ENCODE peak calls at places on chromosomes 13 and 19, in ten cellular contexts. G is AG10803, O is upper lobe of right lung, K is mesothelial cell of epicardium, B is esophagus squamous epithelium, R is endothelial cell, E is GM13977, Y is body of pancreas, Q is fibroblast of pulmonary artery, D is esophagus muscularis mucosa. H is an unnamed sample.
A peak's percentile ranks its signal among the peaks of the same experiment; 100 is the strongest.

GRCh38 chr19:33194884-33195710 is 967 bp downstream of the LRP3 start:
- DNase-seq in R (peak; percentile 41), E (no peak), Y (peak; percentile 37), G (peak; percentile 53), K (no peak), D (no peak), B (no peak), Q (peak; percentile 53), O (peak; percentile 69), H (no peak)

GRCh38 chr13:45928843-45929242 is 77.3 kb upstream of the SIAH3 start:
- DNase-seq in O (no peak), R (no peak), K (no peak), E (no peak), Y (no peak), Q (peak; percentile 14), B (no peak), G (no peak), D (no peak), H (no peak)

GRCh38 chr19:54338521-54338920 is 441 bp downstream of the LILRA4 start:
- DNase-seq in Y (no peak), Q (no peak), K (no peak), D (no peak), B (no peak), R (no peak), G (no peak), E (no peak), O (peak; percentile 51), H (no peak)

GRCh38 chr13:113639661-113640262 is 18.2 kb downstream of the ATP4B start:
- DNase-seq in Y (no peak), Q (no peak), O (peak; percentile 40), G (peak; percentile 28), K (no peak), E (no peak), R (no peak), D (no peak), B (no peak), H (no peak)

GRCh38 chr13:41919741-41920487 is 41.0 kb downstream of the VWA8 start:
- DNase-seq in G (no peak), O (no peak), D (no peak), E (no peak), R (no peak), B (no peak), Q (no peak), K (no peak), Y (no peak), H (no peak)

GRCh38 chr19:3275068-3275582 is 50.7 kb downstream of the CELF5 start:
- DNase-seq in G (no peak), O (no peak), D (no peak), Y (peak; percentile 25), R (peak; percentile 77), K (no peak), Q (no peak), B (no peak), E (peak; percentile 81), H (peak; percentile 78)

GRCh38 chr19:51407631-51408131 is 9.8 kb downstream of the SIGLEC10 start:
- DNase-seq in Y (peak; percentile 21), E (no peak), K (no peak), Q (peak; percentile 39), G (peak; percentile 16), O (no peak), R (no peak), D (no peak), B (no peak), H (peak; percentile 56)

GRCh38 chr19:1474011-1474764 is 4.8 kb downstream of the C19orf25 start:
- DNase-seq in B (no peak), E (peak; percentile 15), R (no peak), O (no peak), D (no peak), K (no peak), G (no peak), Y (no peak), Q (no peak), H (no peak)

GRCh38 chr13:43652751-43653150 is 134.0 kb downstream of the ENOX1 start:
- DNase-seq in B (no peak), G (no peak), E (no peak), Y (no peak), K (no peak), O (no peak), Q (no peak), D (no peak), R (no peak), H (no peak)

GRCh38 chr13:74771964-74772363 is 637.8 kb upstream of the KLF12 start:
- DNase-seq in B (no peak), Y (no peak), O (no peak), E (no peak), R (no peak), D (no peak), K (no peak), G (peak; percentile 89), Q (peak; percentile 78), H (no peak)

GRCh38 chr19:35908977-35909683 is 1.0 kb upstream of the TYROBP start:
- DNase-seq in G (no peak), K (no peak), Q (no peak), D (peak; percentile 94), B (peak; percentile 46), E (peak; percentile 36), R (no peak), Y (no peak), O (peak; percentile 92), H (peak; percentile 67)

GRCh38 chr13:95494082-95494681 is 58.3 kb upstream of the CLDN10 start:
- DNase-seq in O (no peak), Q (peak; percentile 87), B (no peak), G (peak; percentile 63), E (peak; percentile 62), D (no peak), Y (no peak), K (no peak), R (peak; percentile 52), H (peak; percentile 66)

GRCh38 chr13:45191874-45192273 is 9.0 kb downstream of the KCTD4 start:
- DNase-seq in Y (no peak), E (no peak), K (no peak), D (no peak), Q (no peak), O (no peak), R (no peak), G (no peak), B (no peak), H (no peak)

GRCh38 chr19:12035220-12036172 is at the start of gene ZNF433:
- DNase-seq in O (peak; percentile 98), G (peak; percentile 79), K (peak; percentile 90), D (peak; percentile 98), R (peak; percentile 3), Y (peak; percentile 99), B (no peak), Q (peak; percentile 82), E (peak; percentile 95), H (peak; percentile 93)
- TF ChIP-seq CTCF in O (no peak), G (peak; percentile 6), K (no peak), D (peak; percentile 10), R (no peak), Y (no peak), B (no peak), Q (no peak), E (peak; percentile 9), H (no peak)

DNA sequence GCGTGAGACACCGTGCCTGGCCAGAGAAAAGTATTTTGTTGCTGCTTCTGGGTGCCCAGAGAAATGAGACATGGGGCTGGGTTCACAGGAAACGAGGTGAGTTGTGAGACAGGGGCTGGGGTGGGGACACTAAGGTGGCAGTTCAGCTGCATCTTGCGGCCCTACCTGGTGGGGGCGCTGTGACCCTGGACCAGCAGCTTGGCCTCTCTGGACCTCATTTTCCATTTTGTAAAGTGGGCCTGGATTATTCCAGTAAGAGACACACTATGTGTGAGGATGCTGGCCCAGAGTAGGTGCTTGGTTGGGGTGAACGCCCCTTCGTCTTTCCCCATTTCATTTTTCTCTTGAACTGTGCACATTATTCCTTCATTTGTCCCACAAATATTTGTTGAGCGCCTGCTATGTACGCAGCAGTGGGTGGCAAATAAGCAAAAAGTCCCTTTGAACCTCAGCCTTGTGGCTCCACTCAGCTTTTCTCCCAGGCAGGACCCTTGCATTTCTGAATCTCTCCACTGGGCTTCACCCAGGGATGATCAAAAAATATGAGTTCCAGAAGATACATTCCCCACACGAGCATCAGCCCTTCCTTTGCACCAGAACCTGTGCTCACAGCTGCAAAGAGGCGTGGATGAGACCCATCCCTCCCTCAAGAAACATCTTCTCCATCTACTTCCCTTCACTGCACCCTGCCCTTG is 26.6 kb upstream of the OR10H1 start:
- DNase-seq in E (no peak), R (no peak), Y (no peak), B (no peak), D (no peak), Q (no peak), K (no peak), O (no peak), G (no peak), H (no peak)
- TF ChIP-seq CTCF in E (peak; percentile 25), R (no peak), Y (no peak), B (no peak), D (no peak), Q (no peak), K (peak; percentile 36), O (peak; percentile 16), G (no peak), H (no peak)

GRCh38 chr13:107681611-107682010 is 533.7 kb downstream of the LIG4 start:
- DNase-seq in E (no peak), Q (no peak), R (no peak), Y (no peak), K (no peak), O (no peak), G (no peak), D (no peak), B (no peak), H (no peak)

GRCh38 chr13:107675847-107676550 is 539.3 kb downstream of the LIG4 start:
- DNase-seq in Y (no peak), K (no peak), D (no peak), E (no peak), O (no peak), Q (no peak), G (no peak), B (no peak), R (no peak), H (no peak)

GRCh38 chr13:107680115-107680514 is 535.2 kb downstream of the LIG4 start:
- DNase-seq in Y (no peak), Q (no peak), G (no peak), B (no peak), D (no peak), K (no peak), O (no peak), E (no peak), R (no peak), H (no peak)

DNA sequence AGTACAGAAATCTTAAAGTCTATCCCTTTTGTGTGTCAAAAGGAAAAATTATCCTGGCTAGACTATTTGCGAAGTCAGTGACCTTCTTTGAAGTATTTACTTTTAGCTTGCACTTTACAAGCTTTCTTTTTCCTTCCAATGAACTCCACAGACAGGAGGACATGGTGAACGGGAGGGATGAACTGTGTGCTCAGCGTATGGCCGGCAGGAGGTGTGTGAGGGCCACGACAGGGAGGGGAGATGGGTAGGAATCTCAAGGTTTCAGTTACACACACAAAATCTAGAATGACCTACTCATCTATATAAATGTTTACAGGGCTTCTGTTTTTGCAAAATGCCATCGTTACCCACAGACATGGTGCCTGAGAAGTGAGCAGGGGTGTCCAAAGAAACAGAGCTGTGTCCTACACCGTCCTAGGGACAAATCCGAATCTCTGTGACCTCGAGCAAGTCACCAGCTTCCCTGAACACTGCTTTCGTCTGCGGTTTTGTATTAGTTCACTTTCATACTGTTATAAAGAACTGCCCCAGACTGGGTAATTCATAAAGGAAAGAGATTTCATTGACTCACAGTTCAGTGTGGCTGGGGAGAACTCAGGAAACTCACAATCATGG is 537.2 kb downstream of the LIG4 start:
- DNase-seq in G (peak; percentile 11), Q (no peak), D (no peak), Y (no peak), B (no peak), E (no peak), K (no peak), O (no peak), R (no peak), H (no peak)
- TF ChIP-seq CTCF in G (peak; percentile 31), Q (no peak), D (no peak), Y (peak; percentile 9), B (no peak), E (no peak), K (no peak), O (no peak), R (no peak), H (no peak)

GRCh38 chr19:14516048-14516534 is 2.1 kb downstream of the DNAJB1 start:
- DNase-seq in Y (no peak), O (peak; percentile 70), D (no peak), B (no peak), Q (no peak), E (peak; percentile 4), R (no peak), K (no peak), G (no peak), H (no peak)
- TF ChIP-seq CTCF in Y (no peak), O (peak; percentile 7), D (no peak), B (no peak), Q (no peak), E (no peak), R (no peak), K (no peak), G (no peak), H (no peak)

H was measured in GM10248.